ENCODE peak calls at places on chromosome 2, in nine cellular contexts. A is fibroblast of pulmonary artery, M is neural crest cell, I is fibroblast of lung, Z is prostate gland, H is bronchial epithelial cell, P is mammary epithelial cell, D is lower leg skin, R is mucosa of descending colon. L is an unnamed sample.

GRCh38 chr2:111037136-111037535 is 83.6 kb upstream of the BCL2L11 start:
- DNase-seq in H (peak; percentile 47), D (no peak), R (no peak), Z (no peak), P (peak; percentile 12), I (no peak), M (no peak), A (no peak), L (no peak)

GRCh38 chr2:201649442-201649841 is 6.1 kb upstream of the TMEM237 start:
- DNase-seq in I (no peak), D (no peak), A (no peak), H (no peak), M (no peak), R (no peak), P (no peak), Z (no peak), L (no peak)

GRCh38 chr2:186632417-186632816 is 42.6 kb downstream of the ITGAV start:
- DNase-seq in M (no peak), I (no peak), Z (no peak), H (no peak), A (no peak), R (no peak), P (no peak), D (no peak), L (no peak)

GRCh38 chr2:199911877-199912161 is 726 bp downstream of the C2orf69 start:
- DNase-seq in D (no peak), Z (no peak), R (no peak), A (no peak), I (no peak), M (no peak), H (no peak), P (no peak), L (no peak)

GRCh38 chr2:207397917-207398655 is 131.7 kb upstream of the CREB1 start:
- DNase-seq in P (no peak), M (no peak), D (no peak), Z (no peak), H (no peak), A (no peak), I (no peak), R (no peak), L (no peak)

GRCh38 chr2:27765621-27766286 is 5.8 kb upstream of the MRPL33 start:
- DNase-seq in H (peak; percentile 39), R (peak; percentile 70), I (peak; percentile 66), M (no peak), D (no peak), Z (peak; percentile 18), A (peak; percentile 56), P (peak; percentile 24), L (no peak)

GRCh38 chr2:238286551-238286950 is 1.9 kb downstream of the PER2 start:
- DNase-seq in R (peak; percentile 56), Z (peak; percentile 82), H (peak; percentile 88), M (no peak), A (peak; percentile 76), I (peak; percentile 89), D (peak; percentile 67), P (peak; percentile 86), L (peak; percentile 87)

GRCh38 chr2:64707276-64707675 is 53.6 kb upstream of the SERTAD2 start:
- DNase-seq in M (no peak), R (no peak), I (no peak), P (no peak), A (no peak), Z (no peak), D (no peak), H (no peak), L (no peak)

GRCh38 chr2:237694423-237695194 is 67.2 kb downstream of the LRRFIP1 start:
- DNase-seq in I (no peak), M (no peak), D (no peak), R (peak; percentile 58), H (no peak), A (no peak), Z (no peak), P (no peak), L (peak; percentile 38)

GRCh38 chr2:29025711-29026110 is 44.6 kb downstream of the TOGARAM2 start:
- DNase-seq in H (no peak), I (no peak), A (no peak), D (no peak), Z (no peak), M (no peak), R (no peak), P (no peak), L (no peak)

GRCh38 chr2:3244486-3244885 is 133.1 kb downstream of the EIPR1 start:
- DNase-seq in M (no peak), A (no peak), I (no peak), Z (no peak), R (no peak), H (no peak), P (no peak), D (no peak), L (no peak)

GRCh38 chr2:25043241-25043867 is 1.5 kb downstream of the EFR3B start:
- DNase-seq in P (no peak), I (peak; percentile 92), Z (no peak), A (peak; percentile 54), R (no peak), M (peak; percentile 8), D (no peak), H (peak; percentile 50), L (peak; percentile 46)

GRCh38 chr2:68766378-68766845 is 31.8 kb downstream of the ARHGAP25 start:
- DNase-seq in R (peak; percentile 70), P (peak; percentile 65), I (peak; percentile 71), H (peak; percentile 82), D (peak; percentile 57), M (no peak), A (peak; percentile 93), Z (peak; percentile 41), L (peak; percentile 82)

GRCh38 chr2:104857262-104858221 is 3.6 kb downstream of the POU3F3 start:
- DNase-seq in Z (no peak), H (no peak), R (no peak), A (no peak), P (no peak), D (peak; percentile 4), M (no peak), I (peak; percentile 30), L (no peak)

GRCh38 chr2:197310940-197311485 is 433 bp upstream of the ANKRD44 start:
- DNase-seq in Z (peak; percentile 11), D (peak; percentile 22), M (no peak), I (no peak), A (no peak), H (no peak), P (no peak), R (no peak), L (no peak)

GRCh38 chr2:197311521-197312033 is 997 bp upstream of the ANKRD44 start:
- DNase-seq in I (peak; percentile 56), D (no peak), Z (no peak), M (no peak), H (peak; percentile 50), R (no peak), P (no peak), A (no peak), L (no peak)

GRCh38 chr2:197308635-197309368 is 1.8 kb downstream of the ANKRD44 start:
- DNase-seq in H (no peak), Z (no peak), M (no peak), R (no peak), I (no peak), P (no peak), A (no peak), D (no peak), L (no peak)

GRCh38 chr2:197309369-197310231 is 980 bp downstream of the ANKRD44 start:
- DNase-seq in R (peak; percentile 72), A (no peak), H (no peak), P (no peak), Z (peak; percentile 9), D (peak; percentile 19), M (peak; percentile 14), I (no peak), L (no peak)

GRCh38 chr2:197310271-197310939 is at the start of gene ANKRD44:
- DNase-seq in I (peak; percentile 88), Z (peak; percentile 85), P (peak; percentile 82), M (peak; percentile 76), A (peak; percentile 82), H (peak; percentile 55), D (peak; percentile 80), R (peak; percentile 95), L (peak; percentile 79)
- TF ChIP-seq CTCF in I (peak; percentile 11), Z (peak; percentile 79), P (peak; percentile 18), M (peak; percentile 49), A (no peak), H (peak; percentile 26), D (no peak), R (no peak), L (peak; percentile 23)

DNA sequence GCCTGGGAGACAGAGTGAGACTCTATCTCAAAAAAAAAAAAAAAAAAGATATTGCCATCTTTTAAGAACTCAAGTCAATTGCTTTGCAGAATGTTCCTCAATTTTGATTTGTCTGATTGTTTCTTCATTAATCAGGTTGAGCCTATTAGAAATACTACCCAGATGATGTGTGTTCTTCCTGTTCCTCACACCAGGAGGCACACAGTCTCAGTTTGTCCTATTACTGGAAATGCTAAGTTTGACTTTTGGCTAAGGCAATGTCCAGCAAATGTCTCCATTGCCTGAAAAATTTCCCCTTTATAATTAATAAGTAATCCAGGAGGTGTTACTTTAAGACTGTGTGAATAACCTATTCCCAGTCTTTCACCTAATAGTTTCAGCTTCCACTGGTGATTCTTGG is 28.4 kb downstream of the BOLA3 start:
- DNase-seq in I (peak; percentile 13), H (no peak), Z (no peak), D (no peak), M (no peak), R (no peak), P (no peak), A (peak; percentile 30), L (peak; percentile 13)
- TF ChIP-seq CTCF in I (no peak), H (no peak), Z (peak; percentile 26), D (no peak), M (no peak), R (no peak), P (peak; percentile 38), A (peak; percentile 15), L (no peak)

DNA sequence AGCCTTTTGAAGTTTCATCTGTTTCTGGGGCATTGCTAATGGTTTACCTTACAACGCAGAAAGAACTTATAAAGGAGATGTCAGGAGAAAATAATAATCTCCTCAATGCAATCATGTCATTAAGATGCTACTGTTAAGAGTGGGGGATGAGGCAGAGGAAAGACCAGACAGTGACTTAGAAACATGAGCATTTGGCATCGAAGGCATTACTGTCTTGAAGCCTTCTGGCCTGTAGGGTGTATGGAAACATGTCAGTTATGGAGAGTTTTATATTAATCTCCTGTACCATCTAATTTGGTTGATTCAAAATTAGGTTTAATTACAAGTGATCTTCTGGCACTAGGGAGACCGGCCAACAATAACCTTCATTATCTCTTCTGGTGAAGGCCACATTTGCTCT is 32.5 kb downstream of the CDC42EP3 start:
- DNase-seq in D (no peak), Z (no peak), M (no peak), A (no peak), I (no peak), H (no peak), R (no peak), P (no peak), L (no peak)
- TF ChIP-seq CTCF in D (no peak), Z (no peak), M (no peak), A (no peak), I (no peak), H (no peak), R (no peak), P (no peak), L (no peak)

GRCh38 chr2:100707016-100707947 is 112.7 kb upstream of the NPAS2 start:
- DNase-seq in H (peak; percentile 26), M (no peak), P (no peak), R (no peak), Z (no peak), D (no peak), A (no peak), I (no peak), L (peak; percentile 34)
- TF ChIP-seq CTCF in H (no peak), M (no peak), P (no peak), R (no peak), Z (no peak), D (no peak), A (no peak), I (no peak), L (no peak)